ENCODE peak calls at places on chromosomes 1 and 21, in eight cellular contexts. Q is glutamatergic neuron; B is neuronal stem cell; T is activated T-cell treated with anti-CD3 and anti-CD28 coated beads for 1 hour; V is EL; G is stimulated activated CD4-positive, alpha-beta T cell treated with anti-CD3 and anti-CD28 coated beads, Interleukin-2, amount 100 ng/mL, for 24 hours; J is GM13977; K is EH. M is an unnamed sample.

GRCh38 chr1:214332950-214333798 is 52.2 kb downstream of the SMYD2 start:
- DNase-seq in T (peak), K (peak), V (peak), B (peak), J (peak), G (peak), Q (peak), M (peak)

GRCh38 chr1:20426923-20427322 is 59.1 kb downstream of the CAMK2N1 start:
- DNase-seq in B (no peak), J (no peak), Q (no peak), K (peak), G (peak), V (peak), T (no peak), M (no peak)

GRCh38 chr1:119811985-119812557 is 811 bp upstream of the REG4 start:
- DNase-seq in K (no peak), T (no peak), G (no peak), Q (no peak), B (no peak), J (no peak), V (no peak), M (no peak)

GRCh38 chr1:28112388-28113311 is 24.2 kb upstream of the EYA3 start:
- DNase-seq in V (peak), J (no peak), T (no peak), G (no peak), B (no peak), K (peak), Q (no peak), M (no peak)

GRCh38 chr1:159958721-159959380 is 4.8 kb upstream of the SLAMF9 start:
- DNase-seq in Q (no peak), K (no peak), T (no peak), V (no peak), B (no peak), J (peak), G (no peak), M (no peak)

GRCh38 chr21:45819478-45820170 is 161.9 kb upstream of the COL6A1 start:
- DNase-seq in K (no peak), J (no peak), Q (no peak), V (no peak), B (no peak), T (no peak), G (peak), M (peak)

GRCh38 chr1:59288046-59288445 is 8.8 kb upstream of the FGGY start:
- DNase-seq in K (no peak), B (no peak), T (no peak), Q (no peak), V (no peak), J (no peak), G (no peak), M (no peak)

GRCh38 chr1:204225841-204226745 is 12.3 kb upstream of the GOLT1A start:
- DNase-seq in T (no peak), G (no peak), V (no peak), B (no peak), Q (no peak), K (peak), J (no peak), M (no peak)

GRCh38 chr1:211830330-211831142 is at the start of gene LPGAT1:
- DNase-seq in G (peak), V (peak), T (peak), J (peak), Q (peak), K (peak), B (peak), M (peak)

GRCh38 chr1:104787866-104788510 is 1038.3 kb downstream of the AMY1C start:
- DNase-seq in V (no peak), J (no peak), T (no peak), K (no peak), B (no peak), Q (no peak), G (no peak), M (no peak)